ENCODE peak calls at places on chromosome 2, in five cellular contexts. One of them, this sample, is unnamed. For H3K9me3, the result is how much of the 10 kb centered on the place peaks cover.

GRCh38 chr2:20172273-20173052 is 52.5 kb downstream of the SDC1 start:
- DNase-seq in heart right ventricle: no peak
- DNase-seq in small intestine: no peak
- DNase-seq in BE2C: no peak
- DNase-seq in prostate gland: peak
- DNase-seq in this sample: no peak

GRCh38 chr2:10700078-10700803 is 10.5 kb upstream of the NOL10 start:
- DNase-seq in heart right ventricle: no peak
- DNase-seq in small intestine: no peak
- DNase-seq in BE2C: no peak
- DNase-seq in prostate gland: no peak
- DNase-seq in this sample: no peak

GRCh38 chr2:173090291-173090877 is 14.7 kb downstream of the MAP3K20 start:
- DNase-seq in heart right ventricle: peak
- DNase-seq in small intestine: no peak
- DNase-seq in BE2C: no peak
- DNase-seq in prostate gland: no peak
- DNase-seq in this sample: peak

GRCh38 chr2:169077674-169078240 is 8.4 kb downstream of the DHRS9 start:
- DNase-seq in heart right ventricle: no peak
- DNase-seq in small intestine: no peak
- DNase-seq in BE2C: no peak
- DNase-seq in prostate gland: no peak
- DNase-seq in this sample: no peak

GRCh38 chr2:172234716-172235661 is 132.3 kb upstream of the DLX2 start:
- DNase-seq in heart right ventricle: peak
- DNase-seq in small intestine: peak
- DNase-seq in BE2C: peak
- DNase-seq in prostate gland: no peak
- DNase-seq in this sample: peak

GRCh38 chr2:28765316-28765715 is 13.7 kb downstream of the PPP1CB start:
- DNase-seq in heart right ventricle: no peak
- DNase-seq in small intestine: no peak
- DNase-seq in BE2C: no peak
- DNase-seq in prostate gland: no peak
- DNase-seq in this sample: no peak

GRCh38 chr2:48584551-48584950 is 33.1 kb upstream of the GTF2A1L start:
- DNase-seq in heart right ventricle: no peak
- DNase-seq in small intestine: no peak
- DNase-seq in BE2C: no peak
- DNase-seq in prostate gland: no peak
- DNase-seq in this sample: no peak

GRCh38 chr2:22355816-22356433 is 1029.1 kb upstream of the KLHL29 start:
- DNase-seq in heart right ventricle: peak
- DNase-seq in small intestine: peak
- DNase-seq in BE2C: peak
- DNase-seq in prostate gland: peak
- DNase-seq in this sample: peak

GRCh38 chr2:239824051-239824694 is 201.0 kb downstream of the NDUFA10 start:
- DNase-seq in heart right ventricle: no peak
- DNase-seq in small intestine: peak
- DNase-seq in BE2C: no peak
- DNase-seq in prostate gland: peak
- DNase-seq in this sample: no peak

GRCh38 chr2:70473101-70473722 is 80.4 kb downstream of the TGFA start:
- DNase-seq in heart right ventricle: no peak
- DNase-seq in small intestine: no peak
- DNase-seq in BE2C: no peak
- DNase-seq in prostate gland: no peak
- DNase-seq in this sample: no peak

GRCh38 chr2:119739580-119740255 is 20.0 kb upstream of the PTPN4 start:
- DNase-seq in heart right ventricle: no peak
- DNase-seq in small intestine: no peak
- DNase-seq in BE2C: no peak
- DNase-seq in prostate gland: no peak
- DNase-seq in this sample: no peak

GRCh38 chr2:189608799-189609422 is 28.3 kb upstream of the SLC40A1 start:
- DNase-seq in heart right ventricle: no peak
- DNase-seq in small intestine: no peak
- DNase-seq in BE2C: no peak
- DNase-seq in prostate gland: no peak
- DNase-seq in this sample: no peak

GRCh38 chr2:31688282-31688681 is 107.5 kb upstream of the SRD5A2 start:
- DNase-seq in heart right ventricle: no peak
- DNase-seq in small intestine: no peak
- DNase-seq in BE2C: no peak
- DNase-seq in prostate gland: no peak
- DNase-seq in this sample: no peak

GRCh38 chr2:128420131-128420530 is 101.5 kb upstream of the HS6ST1 start:
- DNase-seq in heart right ventricle: no peak
- DNase-seq in small intestine: no peak
- DNase-seq in BE2C: no peak
- DNase-seq in prostate gland: no peak
- DNase-seq in this sample: no peak

GRCh38 chr2:236014408-236015131 is 153.6 kb downstream of the GBX2 start:
- DNase-seq in heart right ventricle: no peak
- DNase-seq in small intestine: no peak
- DNase-seq in BE2C: no peak
- DNase-seq in prostate gland: no peak
- DNase-seq in this sample: no peak

GRCh38 chr2:19176977-19177376 is 181.4 kb downstream of the OSR1 start:
- DNase-seq in heart right ventricle: no peak
- DNase-seq in small intestine: no peak
- DNase-seq in BE2C: no peak
- DNase-seq in prostate gland: no peak
- DNase-seq in this sample: no peak

GRCh38 chr2:222743263-222743865 is 71.9 kb downstream of the MOGAT1 start:
- DNase-seq in heart right ventricle: no peak
- DNase-seq in small intestine: no peak
- DNase-seq in BE2C: no peak
- DNase-seq in prostate gland: no peak
- DNase-seq in this sample: peak

GRCh38 chr2:80068068-80068467 is 236.5 kb downstream of the LRRTM1 start:
- DNase-seq in heart right ventricle: no peak
- DNase-seq in small intestine: no peak
- DNase-seq in BE2C: no peak
- DNase-seq in prostate gland: no peak
- DNase-seq in this sample: no peak

GRCh38 chr2:109170645-109171044 is 41.6 kb downstream of the SH3RF3 start:
- DNase-seq in heart right ventricle: no peak
- DNase-seq in small intestine: peak
- DNase-seq in BE2C: no peak
- DNase-seq in prostate gland: no peak
- DNase-seq in this sample: no peak

GRCh38 chr2:200104015-200104414 is 148.6 kb downstream of the MAIP1 start:
- DNase-seq in heart right ventricle: no peak
- DNase-seq in small intestine: no peak
- DNase-seq in BE2C: no peak
- DNase-seq in prostate gland: no peak
- DNase-seq in this sample: no peak

GRCh38 chr2:186129767-186130581 is 356.1 kb upstream of the ZC3H15 start:
- DNase-seq in heart right ventricle: no peak
- DNase-seq in small intestine: no peak
- DNase-seq in BE2C: no peak
- DNase-seq in prostate gland: no peak
- DNase-seq in this sample: no peak

GRCh38 chr2:232699110-232699509 is 2.0 kb downstream of the GIGYF2 start:
- DNase-seq in heart right ventricle: no peak
- DNase-seq in small intestine: no peak
- DNase-seq in BE2C: peak
- DNase-seq in prostate gland: no peak
- DNase-seq in this sample: no peak

GRCh38 chr2:27496357-27497287 is at the start of gene GCKR:
- DNase-seq in heart right ventricle: no peak
- DNase-seq in small intestine: peak
- DNase-seq in BE2C: no peak
- DNase-seq in prostate gland: no peak
- DNase-seq in this sample: no peak

GRCh38 chr2:108139521-108139920 is 100.2 kb upstream of the SULT1C3 start:
- DNase-seq in heart right ventricle: no peak
- DNase-seq in small intestine: peak
- DNase-seq in BE2C: no peak
- DNase-seq in prostate gland: no peak
- DNase-seq in this sample: no peak

GRCh38 chr2:161068670-161069069 is 91.6 kb upstream of the TANK start:
- DNase-seq in heart right ventricle: no peak
- DNase-seq in small intestine: no peak
- DNase-seq in BE2C: no peak
- DNase-seq in prostate gland: no peak
- DNase-seq in this sample: no peak

GRCh38 chr2:128812183-128812940 is 493.7 kb upstream of the HS6ST1 start:
- DNase-seq in heart right ventricle: no peak
- DNase-seq in small intestine: no peak
- DNase-seq in BE2C: no peak
- DNase-seq in prostate gland: no peak
- DNase-seq in this sample: no peak

GRCh38 chr2:110678457-110679336 is 834 bp upstream of the BUB1 start:
- DNase-seq in heart right ventricle: peak
- DNase-seq in small intestine: no peak
- DNase-seq in BE2C: no peak
- DNase-seq in prostate gland: peak
- DNase-seq in this sample: no peak

GRCh38 chr2:45833968-45834344 is 182.5 kb downstream of the PRKCE start:
- DNase-seq in heart right ventricle: no peak
- DNase-seq in small intestine: no peak
- DNase-seq in BE2C: no peak
- DNase-seq in prostate gland: no peak
- DNase-seq in this sample: no peak

DNA sequence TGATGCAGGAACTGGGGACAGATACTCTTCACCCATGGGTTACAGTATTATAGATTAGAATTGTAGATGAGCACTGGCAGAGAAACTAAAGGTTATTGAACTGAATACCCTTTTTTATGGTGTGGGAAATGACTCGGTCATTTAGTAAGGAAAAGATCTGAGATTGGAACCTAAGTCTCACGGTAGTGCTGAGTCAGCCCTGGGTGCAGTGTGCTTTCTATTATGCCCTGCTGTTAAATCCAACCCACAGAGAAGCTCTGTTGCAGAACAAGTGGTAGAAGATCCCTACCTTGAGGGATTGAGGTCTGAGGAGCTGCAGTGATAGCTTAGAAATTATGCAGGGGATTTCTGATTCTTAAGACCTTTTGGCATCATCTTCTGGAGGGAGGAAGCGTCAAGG is 12.7 kb downstream of the CCT7 start:
- DNase-seq in heart right ventricle: no peak
- DNase-seq in small intestine: no peak
- DNase-seq in BE2C: no peak
- DNase-seq in prostate gland: no peak
- DNase-seq in this sample: no peak
- H3K9me3 ChIP-seq in heart right ventricle: under half
- H3K9me3 ChIP-seq in small intestine: under half
- H3K9me3 ChIP-seq in BE2C: under half
- H3K9me3 ChIP-seq in prostate gland: under half
- H3K9me3 ChIP-seq in this sample: under half

GRCh38 chr2:16321872-16322271 is 343.8 kb downstream of the CYRIA start:
- DNase-seq in heart right ventricle: no peak
- DNase-seq in small intestine: peak
- DNase-seq in BE2C: peak
- DNase-seq in prostate gland: no peak
- DNase-seq in this sample: no peak

GRCh38 chr2:16321256-16321655 is 344.4 kb downstream of the CYRIA start:
- DNase-seq in heart right ventricle: no peak
- DNase-seq in small intestine: no peak
- DNase-seq in BE2C: peak
- DNase-seq in prostate gland: no peak
- DNase-seq in this sample: no peak

GRCh38 chr2:16323551-16324543 is 341.8 kb downstream of the CYRIA start:
- DNase-seq in heart right ventricle: no peak
- DNase-seq in small intestine: no peak
- DNase-seq in BE2C: peak
- DNase-seq in prostate gland: no peak
- DNase-seq in this sample: no peak

GRCh38 chr2:16323131-16323520 is 342.5 kb downstream of the CYRIA start:
- DNase-seq in heart right ventricle: no peak
- DNase-seq in small intestine: no peak
- DNase-seq in BE2C: peak
- DNase-seq in prostate gland: no peak
- DNase-seq in this sample: no peak

DNA sequence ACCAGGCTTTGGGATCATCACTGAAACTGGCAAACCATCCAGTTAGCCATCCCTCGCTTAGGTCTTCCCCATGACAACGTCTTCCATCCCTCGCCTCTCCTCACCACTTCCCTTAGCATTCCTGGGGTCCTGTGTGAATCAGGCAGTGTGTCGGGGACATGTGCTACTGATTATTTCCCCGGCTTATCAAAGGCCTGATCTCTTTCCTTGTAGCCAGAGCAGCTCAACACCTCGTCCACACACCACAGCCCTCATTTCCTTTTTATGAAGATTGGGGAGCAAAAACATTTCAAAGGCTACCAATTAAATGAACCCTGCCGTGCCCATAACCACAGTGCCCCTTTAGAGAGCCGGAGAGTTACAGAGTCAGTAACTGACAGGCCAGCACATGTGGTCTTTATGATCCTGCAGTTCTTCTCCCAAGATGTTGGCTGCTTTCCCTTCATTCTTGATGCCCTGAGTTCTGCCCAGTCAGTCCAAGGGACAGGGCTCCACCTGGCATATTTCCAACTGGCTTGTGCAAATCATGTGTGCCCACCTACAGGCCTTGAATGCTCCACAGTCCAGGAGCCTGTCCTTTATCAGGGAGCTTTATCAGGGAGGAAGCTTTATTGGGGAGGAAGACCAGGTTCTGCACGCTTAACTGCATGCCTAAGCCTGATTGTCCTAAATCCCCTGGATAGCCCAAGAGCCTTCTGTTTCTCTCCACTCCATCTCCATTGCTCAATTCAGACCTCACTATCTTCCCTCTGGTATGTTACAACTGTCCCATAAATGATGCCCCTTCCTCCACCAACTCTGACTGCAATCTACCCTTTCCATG is 343.1 kb downstream of the CYRIA start:
- DNase-seq in heart right ventricle: no peak
- DNase-seq in small intestine: no peak
- DNase-seq in BE2C: peak
- DNase-seq in prostate gland: no peak
- DNase-seq in this sample: no peak
- H3K9me3 ChIP-seq in heart right ventricle: under half
- H3K9me3 ChIP-seq in small intestine: under half
- H3K9me3 ChIP-seq in BE2C: under half
- H3K9me3 ChIP-seq in prostate gland: under half
- H3K9me3 ChIP-seq in this sample: under half

GRCh38 chr2:176103634-176104337 is 3.3 kb upstream of the HOXD11 start:
- DNase-seq in heart right ventricle: no peak
- DNase-seq in small intestine: no peak
- DNase-seq in BE2C: no peak
- DNase-seq in prostate gland: peak
- DNase-seq in this sample: no peak
- H3K9me3 ChIP-seq in heart right ventricle: under half
- H3K9me3 ChIP-seq in small intestine: under half
- H3K9me3 ChIP-seq in BE2C: under half
- H3K9me3 ChIP-seq in prostate gland: under half
- H3K9me3 ChIP-seq in this sample: under half

DNA sequence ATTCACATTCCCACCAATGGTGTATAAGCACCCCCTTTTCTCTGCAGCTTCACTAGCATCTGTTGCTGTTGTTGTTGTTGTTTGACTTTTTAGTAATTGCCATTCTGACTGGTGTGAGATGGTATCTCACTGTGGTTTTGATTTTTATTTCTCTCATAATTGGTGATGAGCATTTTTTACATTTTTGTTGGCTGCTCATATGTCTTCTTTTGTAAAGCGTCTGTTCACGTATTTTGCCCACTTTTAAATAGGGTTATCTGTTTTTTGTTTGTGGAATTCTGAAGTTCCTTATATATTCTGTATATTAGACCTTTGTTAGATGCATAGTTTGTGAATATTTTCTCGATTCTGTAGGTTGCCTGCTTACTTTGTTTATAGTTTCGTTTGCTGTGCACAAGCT is 278.4 kb upstream of the TNP1 start:
- DNase-seq in heart right ventricle: no peak
- DNase-seq in small intestine: no peak
- DNase-seq in BE2C: no peak
- DNase-seq in prostate gland: no peak
- DNase-seq in this sample: no peak
- H3K9me3 ChIP-seq in heart right ventricle: under half
- H3K9me3 ChIP-seq in small intestine: under half
- H3K9me3 ChIP-seq in BE2C: under half
- H3K9me3 ChIP-seq in prostate gland: under half
- H3K9me3 ChIP-seq in this sample: half or more